ENCODE peak calls at places on chromosome X, in ten cellular contexts. U is cardiac muscle cell, P is mammary epithelial cell, G is BE2C, R is ovary, X is GM23248, Y is psoas muscle, H is SJSA1, A is Peyer's patch, S is bronchial epithelial cell. M is an unnamed sample.

GRCh38 chrX:150602296-150602695 is 33.9 kb downstream of the MTM1 start:
- DNase-seq in S (no peak), Y (no peak), A (no peak), H (no peak), G (no peak), P (no peak), X (no peak), U (no peak), R (no peak), M (no peak)

GRCh38 chrX:65697915-65698796 is 30.7 kb downstream of the MSN start:
- DNase-seq in X (peak; percentile 40), R (no peak), P (no peak), Y (peak; percentile 37), G (no peak), H (no peak), S (no peak), U (no peak), A (peak; percentile 92), M (peak; percentile 27)

GRCh38 chrX:45385767-45386166 is 185.1 kb upstream of the DIPK2B start:
- DNase-seq in S (no peak), H (no peak), Y (no peak), R (no peak), X (peak; percentile 41), P (no peak), G (no peak), A (no peak), U (no peak), M (peak; percentile 26)

GRCh38 chrX:12711435-12712040 is 79.7 kb upstream of the PRPS2 start:
- DNase-seq in P (no peak), A (no peak), Y (no peak), R (no peak), S (no peak), U (no peak), X (no peak), G (no peak), H (no peak), M (no peak)

GRCh38 chrX:110944323-110944761 is 148.7 kb upstream of the CHRDL1 start:
- DNase-seq in A (no peak), S (no peak), H (no peak), Y (peak; percentile 12), G (peak; percentile 3), P (no peak), X (no peak), U (peak; percentile 0), R (no peak), M (no peak)

GRCh38 chrX:112705726-112706125 is 26.0 kb upstream of the LHFPL1 start:
- DNase-seq in Y (no peak), X (no peak), G (no peak), H (no peak), R (no peak), S (no peak), U (no peak), P (no peak), A (no peak), M (no peak)

GRCh38 chrX:15680401-15680800 is 15.8 kb upstream of the CLTRN start:
- DNase-seq in U (no peak), X (peak; percentile 21), H (no peak), P (peak; percentile 82), Y (no peak), S (peak; percentile 58), R (no peak), G (no peak), A (no peak), M (peak; percentile 79)

GRCh38 chrX:56728752-56729151 is 291 bp upstream of the NBDY start:
- DNase-seq in X (peak; percentile 41), U (peak; percentile 38), R (no peak), S (no peak), Y (no peak), G (peak; percentile 35), H (no peak), A (peak; percentile 52), P (peak; percentile 19), M (no peak)

GRCh38 chrX:39196192-39197102 is 395.2 kb downstream of the MID1IP1 start:
- DNase-seq in P (peak; percentile 72), R (no peak), A (peak; percentile 69), X (peak; percentile 72), H (peak; percentile 61), U (peak; percentile 36), S (peak; percentile 71), G (no peak), Y (no peak), M (peak; percentile 89)

GRCh38 chrX:24153175-24153795 is 3.8 kb downstream of the ZFX start:
- DNase-seq in R (no peak), H (no peak), P (peak; percentile 35), G (peak; percentile 54), X (peak; percentile 55), Y (no peak), S (no peak), U (peak; percentile 35), A (no peak), M (no peak)

GRCh38 chrX:131397891-131398290 is 108.8 kb upstream of the IGSF1 start:
- DNase-seq in P (no peak), U (no peak), Y (no peak), R (no peak), A (no peak), H (no peak), G (no peak), S (no peak), X (no peak), M (no peak)

GRCh38 chrX:22975786-22976185 is 24.0 kb upstream of the DDX53 start:
- DNase-seq in G (no peak), Y (no peak), S (no peak), R (no peak), X (no peak), P (no peak), H (no peak), A (no peak), U (no peak), M (no peak)

GRCh38 chrX:71056857-71057256 is 11.3 kb downstream of the SNX12 start:
- DNase-seq in G (no peak), P (no peak), S (no peak), X (peak; percentile 62), R (no peak), H (no peak), Y (no peak), A (no peak), U (no peak), M (peak; percentile 6)

GRCh38 chrX:71058116-71058515 is 10.0 kb downstream of the SNX12 start:
- DNase-seq in A (no peak), H (no peak), R (no peak), S (no peak), G (no peak), U (no peak), P (no peak), Y (no peak), X (no peak), M (no peak)

DNA sequence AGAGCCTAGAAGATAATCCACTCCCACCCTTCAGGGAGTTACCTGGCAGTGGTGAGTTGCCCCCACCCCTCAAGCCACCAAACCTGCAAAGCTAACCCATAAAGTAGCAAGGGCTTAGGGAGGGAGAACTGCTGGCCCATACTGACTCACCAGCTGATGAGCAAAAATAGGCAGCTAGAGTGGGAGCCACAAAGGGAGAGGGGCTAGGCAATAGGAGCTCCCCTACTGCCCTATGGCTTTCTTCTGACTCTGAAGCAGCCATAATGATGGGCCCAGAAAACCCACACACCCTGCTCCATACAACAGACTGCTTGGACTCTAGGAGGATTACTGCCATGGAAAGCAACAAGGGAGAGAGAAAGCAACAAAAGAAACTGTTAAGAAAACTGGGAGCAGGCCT is 8.0 kb downstream of the SNX12 start:
- DNase-seq in R (no peak), A (no peak), H (no peak), U (no peak), G (no peak), P (no peak), Y (no peak), X (no peak), S (no peak), M (no peak)
- H3K36me3 ChIP-seq in R (no peaks in the 10 kb centered on the region), A (peaks cover 24% of the 10 kb centered on the region), H (peaks cover 10% of the 10 kb centered on the region), U (peaks cover 2% of the 10 kb centered on the region), G (peaks cover 3% of the 10 kb centered on the region), P (peaks cover 4% of the 10 kb centered on the region), Y (no peaks in the 10 kb centered on the region), X (no peaks in the 10 kb centered on the region), S (peaks cover 3% of the 10 kb centered on the region), M (peaks cover 10% of the 10 kb centered on the region)

GRCh38 chrX:9023293-9023692 is 10.6 kb downstream of the FAM9B start:
- DNase-seq in S (no peak), G (no peak), U (no peak), Y (no peak), P (no peak), R (no peak), X (no peak), H (no peak), A (no peak), M (no peak)
- H3K36me3 ChIP-seq in S (no peaks in the 10 kb centered on the region), G (no peaks in the 10 kb centered on the region), U (no peaks in the 10 kb centered on the region), Y (no peaks in the 10 kb centered on the region), P (no peaks in the 10 kb centered on the region), R (no peaks in the 10 kb centered on the region), X (no peaks in the 10 kb centered on the region), H (no peaks in the 10 kb centered on the region), A (no peaks in the 10 kb centered on the region), M (no peaks in the 10 kb centered on the region)

DNA sequence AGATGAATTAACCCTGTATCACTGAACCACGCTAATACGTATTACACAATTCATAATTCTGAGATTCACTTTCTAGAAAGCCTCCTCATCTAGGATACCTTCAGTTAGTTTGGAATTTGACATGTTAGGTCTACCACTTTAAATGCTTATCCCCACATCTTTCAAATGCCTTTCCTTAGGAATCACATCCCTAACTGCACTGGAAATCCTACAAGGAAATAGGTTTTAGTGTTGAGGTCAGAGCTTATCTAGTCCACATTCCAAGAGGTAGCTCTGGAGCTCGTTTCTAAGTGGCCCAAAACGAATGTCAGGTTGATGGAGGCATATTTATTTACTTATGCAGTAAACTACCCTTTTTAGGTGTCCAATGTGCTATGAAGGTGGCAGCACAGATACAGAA is 18.0 kb downstream of the PDHA1 start:
- DNase-seq in A (no peak), U (no peak), X (no peak), Y (no peak), P (no peak), H (no peak), G (no peak), S (no peak), R (no peak), M (no peak)
- H3K36me3 ChIP-seq in A (peaks cover 49% of the 10 kb centered on the region), U (peaks cover 13% of the 10 kb centered on the region), X (no peaks in the 10 kb centered on the region), Y (peaks cover 3% of the 10 kb centered on the region), P (peaks cover 11% of the 10 kb centered on the region), H (peaks cover 31% of the 10 kb centered on the region), G (peaks cover 21% of the 10 kb centered on the region), S (peaks cover 8% of the 10 kb centered on the region), R (no peaks in the 10 kb centered on the region), M (peaks cover 6% of the 10 kb centered on the region)

GRCh38 chrX:153926863-153927685 is 1.0 kb upstream of the ARHGAP4 start:
- DNase-seq in U (no peak), H (no peak), G (peak; percentile 70), R (peak; percentile 65), Y (peak; percentile 51), A (peak; percentile 93), X (peak; percentile 49), S (no peak), P (peak; percentile 15), M (peak; percentile 9)

GRCh38 chrX:153925739-153926593 is at the start of gene ARHGAP4:
- DNase-seq in P (no peak), Y (no peak), S (no peak), R (no peak), G (no peak), U (no peak), A (peak; percentile 66), H (no peak), X (no peak), M (no peak)

GRCh38 chrX:153927686-153927935 is 1.5 kb upstream of the ARHGAP4 start:
- DNase-seq in S (no peak), U (no peak), H (no peak), X (no peak), P (no peak), G (no peak), A (no peak), Y (no peak), R (no peak), M (no peak)

GRCh38 chrX:153925387-153925738 is 701 bp downstream of the ARHGAP4 start:
- DNase-seq in P (no peak), U (no peak), X (no peak), A (no peak), G (no peak), H (no peak), Y (no peak), S (no peak), R (no peak), M (no peak)

GRCh38 chrX:153926594-153926862 is 464 bp upstream of the ARHGAP4 start:
- DNase-seq in U (no peak), R (no peak), X (no peak), G (no peak), S (no peak), A (no peak), P (no peak), H (no peak), Y (no peak), M (no peak)
- H3K36me3 ChIP-seq in U (no peaks in the 10 kb centered on the region), R (no peaks in the 10 kb centered on the region), X (no peaks in the 10 kb centered on the region), G (peaks cover 16% of the 10 kb centered on the region), S (peaks cover 4% of the 10 kb centered on the region), A (peaks cover 12% of the 10 kb centered on the region), P (peaks cover 4% of the 10 kb centered on the region), H (peaks cover 20% of the 10 kb centered on the region), Y (peaks cover 3% of the 10 kb centered on the region), M (no peaks in the 10 kb centered on the region)

M was measured in astrocyte.